ENCODE peak calls at places on chromosomes 6 and 20, in six cellular contexts. G, L, D, X, K and O are unnamed samples.

GRCh38 chr20:34112600-34113061 is 588 bp upstream of the EIF2S2 start:
- DNase-seq in L (peak; percentile 33), D (no peak), X (peak; percentile 35), K (peak; percentile 48), G (no peak), O (no peak)

GRCh38 chr6:123415844-123416468 is 220.8 kb downstream of the TRDN start:
- DNase-seq in D (peak; percentile 26), K (no peak), X (peak; percentile 24), L (peak; percentile 56), G (peak; percentile 1), O (no peak)

GRCh38 chr20:12653642-12654041 is 355.1 kb upstream of the SPTLC3 start:
- DNase-seq in K (no peak), D (no peak), L (no peak), X (no peak), G (no peak), O (no peak)

GRCh38 chr6:150395388-150396009 is 26.7 kb downstream of the IYD start:
- DNase-seq in G (peak; percentile 24), D (no peak), L (no peak), K (peak; percentile 57), X (peak; percentile 55), O (no peak)

GRCh38 chr6:56541736-56542366 is 100.8 kb downstream of the DST start:
- DNase-seq in D (no peak), X (no peak), K (no peak), G (no peak), L (no peak), O (no peak)

GRCh38 chr20:57282691-57283361 is 16.4 kb upstream of the BMP7 start:
- DNase-seq in G (no peak), K (no peak), L (no peak), X (no peak), D (no peak), O (no peak)

GRCh38 chr20:40017765-40018164 is 671.3 kb downstream of the MAFB start:
- DNase-seq in G (no peak), X (no peak), D (no peak), K (no peak), L (no peak), O (no peak)

GRCh38 chr6:70524721-70525286 is 41.9 kb upstream of the SDHAF4 start:
- DNase-seq in G (no peak), L (no peak), X (no peak), K (no peak), D (no peak), O (no peak)

GRCh38 chr20:49889943-49890650 is 25.2 kb downstream of the SPATA2 start:
- DNase-seq in G (no peak), L (no peak), D (no peak), X (no peak), K (no peak), O (no peak)